ENCODE peak calls at places on chromosomes 4 and X, in seven cellular contexts. One of them, this sample, is unnamed.

GRCh38 chrX:153631931-153632611 is 14.9 kb upstream of the DUSP9 start:
- DNase-seq in K562: no peak
- DNase-seq in A549: no peak
- DNase-seq in HepG2: no peak
- DNase-seq in GM12878: no peak
- DNase-seq in SK-N-SH: peak
- DNase-seq in H1: no peak
- DNase-seq in this sample: no peak

GRCh38 chr4:71132486-71132885 is 139.0 kb downstream of the DCK start:
- DNase-seq in K562: no peak
- DNase-seq in A549: no peak
- DNase-seq in HepG2: no peak
- DNase-seq in GM12878: no peak
- DNase-seq in SK-N-SH: no peak
- DNase-seq in H1: no peak
- DNase-seq in this sample: peak

GRCh38 chr4:151105454-151106032 is 6.1 kb downstream of the RPS3A start:
- DNase-seq in K562: peak
- DNase-seq in A549: no peak
- DNase-seq in HepG2: no peak
- DNase-seq in GM12878: no peak
- DNase-seq in SK-N-SH: no peak
- DNase-seq in H1: no peak
- DNase-seq in this sample: no peak

GRCh38 chrX:101430457-101431078 is 22.5 kb downstream of the HNRNPH2 start:
- DNase-seq in K562: no peak
- DNase-seq in A549: no peak
- DNase-seq in HepG2: no peak
- DNase-seq in GM12878: no peak
- DNase-seq in SK-N-SH: no peak
- DNase-seq in H1: no peak
- DNase-seq in this sample: peak

GRCh38 chr4:2688697-2689096 is 67.4 kb downstream of the TNIP2 start:
- DNase-seq in K562: no peak
- DNase-seq in A549: no peak
- DNase-seq in HepG2: no peak
- DNase-seq in GM12878: no peak
- DNase-seq in SK-N-SH: no peak
- DNase-seq in H1: no peak
- DNase-seq in this sample: no peak

GRCh38 chr4:163991268-163991667 is 496.8 kb downstream of the TMA16 start:
- DNase-seq in K562: no peak
- DNase-seq in A549: no peak
- DNase-seq in HepG2: no peak
- DNase-seq in GM12878: no peak
- DNase-seq in SK-N-SH: no peak
- DNase-seq in H1: no peak
- DNase-seq in this sample: no peak

GRCh38 chr4:184409911-184410692 is 64.2 kb downstream of the IRF2 start:
- DNase-seq in K562: no peak
- DNase-seq in A549: no peak
- DNase-seq in HepG2: no peak
- DNase-seq in GM12878: no peak
- DNase-seq in SK-N-SH: no peak
- DNase-seq in H1: no peak
- DNase-seq in this sample: no peak

GRCh38 chrX:136157187-136157586 is 9.9 kb downstream of the FHL1 start:
- DNase-seq in K562: no peak
- DNase-seq in A549: no peak
- DNase-seq in HepG2: no peak
- DNase-seq in GM12878: no peak
- DNase-seq in SK-N-SH: no peak
- DNase-seq in H1: no peak
- DNase-seq in this sample: no peak

GRCh38 chrX:19515615-19516105 is 352 bp upstream of the MAP3K15 start:
- DNase-seq in K562: no peak
- DNase-seq in A549: peak
- DNase-seq in HepG2: no peak
- DNase-seq in GM12878: no peak
- DNase-seq in SK-N-SH: peak
- DNase-seq in H1: no peak
- DNase-seq in this sample: no peak

GRCh38 chrX:7233632-7234406 is 85.9 kb upstream of the PUDP start:
- DNase-seq in K562: no peak
- DNase-seq in A549: no peak
- DNase-seq in HepG2: no peak
- DNase-seq in GM12878: no peak
- DNase-seq in SK-N-SH: no peak
- DNase-seq in H1: no peak
- DNase-seq in this sample: no peak

GRCh38 chrX:65866146-65866545 is 173.7 kb downstream of the VSIG4 start:
- DNase-seq in K562: no peak
- DNase-seq in A549: no peak
- DNase-seq in HepG2: no peak
- DNase-seq in GM12878: peak
- DNase-seq in SK-N-SH: no peak
- DNase-seq in H1: no peak
- DNase-seq in this sample: no peak

GRCh38 chr4:149765630-149766029 is 50.0 kb downstream of the IQCM start:
- DNase-seq in K562: no peak
- DNase-seq in A549: no peak
- DNase-seq in HepG2: no peak
- DNase-seq in GM12878: no peak
- DNase-seq in SK-N-SH: no peak
- DNase-seq in H1: no peak
- DNase-seq in this sample: peak

GRCh38 chrX:149462849-149463248 is 42.3 kb downstream of the IDS start:
- DNase-seq in K562: no peak
- DNase-seq in A549: no peak
- DNase-seq in HepG2: no peak
- DNase-seq in GM12878: no peak
- DNase-seq in SK-N-SH: no peak
- DNase-seq in H1: no peak
- DNase-seq in this sample: no peak

GRCh38 chrX:9966775-9967408 is at the start of gene CLDN34:
- DNase-seq in K562: peak
- DNase-seq in A549: no peak
- DNase-seq in HepG2: no peak
- DNase-seq in GM12878: no peak
- DNase-seq in SK-N-SH: no peak
- DNase-seq in H1: no peak
- DNase-seq in this sample: no peak

GRCh38 chr4:145939241-145939640 is 618 bp upstream of the ZNF827 start:
- DNase-seq in K562: no peak
- DNase-seq in A549: no peak
- DNase-seq in HepG2: no peak
- DNase-seq in GM12878: no peak
- DNase-seq in SK-N-SH: no peak
- DNase-seq in H1: no peak
- DNase-seq in this sample: peak

GRCh38 chr4:70601422-70602039 is 9.5 kb downstream of the AMBN start:
- DNase-seq in K562: peak
- DNase-seq in A549: peak
- DNase-seq in HepG2: peak
- DNase-seq in GM12878: peak
- DNase-seq in SK-N-SH: peak
- DNase-seq in H1: peak
- DNase-seq in this sample: peak

GRCh38 chr4:110970642-110971041 is 347.8 kb upstream of the PITX2 start:
- DNase-seq in K562: no peak
- DNase-seq in A549: peak
- DNase-seq in HepG2: peak
- DNase-seq in GM12878: no peak
- DNase-seq in SK-N-SH: no peak
- DNase-seq in H1: peak
- DNase-seq in this sample: peak

GRCh38 chr4:2923678-2924173 is 39.5 kb downstream of the NOP14 start:
- DNase-seq in K562: no peak
- DNase-seq in A549: no peak
- DNase-seq in HepG2: no peak
- DNase-seq in GM12878: no peak
- DNase-seq in SK-N-SH: no peak
- DNase-seq in H1: no peak
- DNase-seq in this sample: no peak

GRCh38 chr4:89305712-89306437 is 1.7 kb downstream of the GPRIN3 start:
- DNase-seq in K562: no peak
- DNase-seq in A549: no peak
- DNase-seq in HepG2: no peak
- DNase-seq in GM12878: no peak
- DNase-seq in SK-N-SH: no peak
- DNase-seq in H1: no peak
- DNase-seq in this sample: no peak

GRCh38 chr4:73817341-73817740 is 19.1 kb upstream of the CXCL6 start:
- DNase-seq in K562: no peak
- DNase-seq in A549: no peak
- DNase-seq in HepG2: no peak
- DNase-seq in GM12878: no peak
- DNase-seq in SK-N-SH: no peak
- DNase-seq in H1: no peak
- DNase-seq in this sample: no peak

GRCh38 chrX:22760513-22761057 is 239.2 kb upstream of the DDX53 start:
- DNase-seq in K562: no peak
- DNase-seq in A549: no peak
- DNase-seq in HepG2: no peak
- DNase-seq in GM12878: no peak
- DNase-seq in SK-N-SH: peak
- DNase-seq in H1: no peak
- DNase-seq in this sample: no peak

GRCh38 chr4:26877946-26878345 is 17.3 kb downstream of the STIM2 start:
- DNase-seq in K562: no peak
- DNase-seq in A549: no peak
- DNase-seq in HepG2: no peak
- DNase-seq in GM12878: no peak
- DNase-seq in SK-N-SH: no peak
- DNase-seq in H1: no peak
- DNase-seq in this sample: no peak

GRCh38 chrX:30615229-30615628 is 37.7 kb upstream of the TASL start:
- DNase-seq in K562: no peak
- DNase-seq in A549: no peak
- DNase-seq in HepG2: no peak
- DNase-seq in GM12878: no peak
- DNase-seq in SK-N-SH: no peak
- DNase-seq in H1: no peak
- DNase-seq in this sample: peak
- TF ChIP-seq RFX5 in K562: no peak
- TF ChIP-seq RFX5 in A549: no peak
- TF ChIP-seq RFX5 in HepG2: no peak
- TF ChIP-seq RFX5 in GM12878: no peak
- TF ChIP-seq RFX5 in SK-N-SH: no peak
- TF ChIP-seq RFX5 in H1: no peak
- TF ChIP-seq RFX5 in this sample: no peak

GRCh38 chrX:68684291-68684918 is 36.9 kb downstream of the STARD8 start:
- DNase-seq in K562: peak
- DNase-seq in A549: no peak
- DNase-seq in HepG2: no peak
- DNase-seq in GM12878: no peak
- DNase-seq in SK-N-SH: no peak
- DNase-seq in H1: peak
- DNase-seq in this sample: no peak

GRCh38 chrX:68685722-68686683 is 38.5 kb downstream of the STARD8 start:
- DNase-seq in K562: peak
- DNase-seq in A549: peak
- DNase-seq in HepG2: no peak
- DNase-seq in GM12878: no peak
- DNase-seq in SK-N-SH: peak
- DNase-seq in H1: peak
- DNase-seq in this sample: peak

GRCh38 chrX:68683580-68683979 is 36.1 kb downstream of the STARD8 start:
- DNase-seq in K562: no peak
- DNase-seq in A549: no peak
- DNase-seq in HepG2: no peak
- DNase-seq in GM12878: no peak
- DNase-seq in SK-N-SH: no peak
- DNase-seq in H1: no peak
- DNase-seq in this sample: no peak

GRCh38 chrX:68684919-68685304 is 37.4 kb downstream of the STARD8 start:
- DNase-seq in K562: peak
- DNase-seq in A549: no peak
- DNase-seq in HepG2: no peak
- DNase-seq in GM12878: no peak
- DNase-seq in SK-N-SH: no peak
- DNase-seq in H1: no peak
- DNase-seq in this sample: no peak

GRCh38 chrX:68686684-68687045 is 39.2 kb downstream of the STARD8 start:
- DNase-seq in K562: peak
- DNase-seq in A549: peak
- DNase-seq in HepG2: no peak
- DNase-seq in GM12878: no peak
- DNase-seq in SK-N-SH: no peak
- DNase-seq in H1: no peak
- DNase-seq in this sample: no peak
- TF ChIP-seq RFX5 in K562: no peak
- TF ChIP-seq RFX5 in A549: no peak
- TF ChIP-seq RFX5 in HepG2: no peak
- TF ChIP-seq RFX5 in GM12878: no peak
- TF ChIP-seq RFX5 in SK-N-SH: no peak
- TF ChIP-seq RFX5 in H1: no peak
- TF ChIP-seq RFX5 in this sample: no peak

GRCh38 chr4:72378901-72379300 is 190.1 kb downstream of the ADAMTS3 start:
- DNase-seq in K562: peak
- DNase-seq in A549: no peak
- DNase-seq in HepG2: no peak
- DNase-seq in GM12878: no peak
- DNase-seq in SK-N-SH: no peak
- DNase-seq in H1: no peak
- DNase-seq in this sample: no peak

GRCh38 chr4:72377491-72378194 is 191.4 kb downstream of the ADAMTS3 start:
- DNase-seq in K562: no peak
- DNase-seq in A549: no peak
- DNase-seq in HepG2: no peak
- DNase-seq in GM12878: no peak
- DNase-seq in SK-N-SH: no peak
- DNase-seq in H1: no peak
- DNase-seq in this sample: peak

GRCh38 chr4:72376901-72377300 is 192.1 kb downstream of the ADAMTS3 start:
- DNase-seq in K562: no peak
- DNase-seq in A549: no peak
- DNase-seq in HepG2: no peak
- DNase-seq in GM12878: no peak
- DNase-seq in SK-N-SH: no peak
- DNase-seq in H1: no peak
- DNase-seq in this sample: no peak

GRCh38 chr4:72374156-72374555 is 194.9 kb downstream of the ADAMTS3 start:
- DNase-seq in K562: no peak
- DNase-seq in A549: no peak
- DNase-seq in HepG2: no peak
- DNase-seq in GM12878: no peak
- DNase-seq in SK-N-SH: no peak
- DNase-seq in H1: no peak
- DNase-seq in this sample: no peak

GRCh38 chr4:72375050-72375736 is 193.8 kb downstream of the ADAMTS3 start:
- DNase-seq in K562: peak
- DNase-seq in A549: no peak
- DNase-seq in HepG2: no peak
- DNase-seq in GM12878: no peak
- DNase-seq in SK-N-SH: no peak
- DNase-seq in H1: no peak
- DNase-seq in this sample: peak
- TF ChIP-seq RFX5 in K562: no peak
- TF ChIP-seq RFX5 in A549: no peak
- TF ChIP-seq RFX5 in HepG2: no peak
- TF ChIP-seq RFX5 in GM12878: no peak
- TF ChIP-seq RFX5 in SK-N-SH: no peak
- TF ChIP-seq RFX5 in H1: no peak
- TF ChIP-seq RFX5 in this sample: no peak

GRCh38 chr4:28443786-28444412 is 1583.3 kb downstream of the STIM2 start:
- DNase-seq in K562: no peak
- DNase-seq in A549: no peak
- DNase-seq in HepG2: no peak
- DNase-seq in GM12878: no peak
- DNase-seq in SK-N-SH: no peak
- DNase-seq in H1: no peak
- DNase-seq in this sample: peak
- TF ChIP-seq RFX5 in K562: no peak
- TF ChIP-seq RFX5 in A549: no peak
- TF ChIP-seq RFX5 in HepG2: no peak
- TF ChIP-seq RFX5 in GM12878: no peak
- TF ChIP-seq RFX5 in SK-N-SH: no peak
- TF ChIP-seq RFX5 in H1: no peak
- TF ChIP-seq RFX5 in this sample: no peak

This sample was measured in IMR-90.